ENCODE peak calls at places on chromosomes 3 and 15, in nine cellular contexts. M is tibial nerve, A is kidney, O is A549, Z is vagina, P is uterus, L is esophagus squamous epithelium, T is astrocyte, B is heart left ventricle. F is an unnamed sample.

GRCh38 chr3:109275702-109276293 is 40.5 kb downstream of the DPPA2 start:
- DNase-seq in M (no peak), A (no peak), O (peak; percentile 64), Z (no peak), P (no peak), L (no peak), T (peak; percentile 18), B (no peak), F (no peak)

GRCh38 chr3:152047465-152047864 is 174.0 kb downstream of the SUCNR1 start:
- DNase-seq in M (no peak), A (no peak), O (no peak), Z (no peak), P (no peak), L (no peak), T (peak; percentile 53), B (no peak), F (no peak)

GRCh38 chr15:57251308-57251707 is 125.0 kb upstream of the CGNL1 start:
- DNase-seq in M (no peak), A (no peak), O (no peak), Z (no peak), P (no peak), L (no peak), T (peak; percentile 43), B (no peak), F (no peak)

GRCh38 chr3:44159901-44160300 is 81.8 kb upstream of the TOPAZ1 start:
- DNase-seq in M (no peak), A (no peak), O (no peak), Z (no peak), P (no peak), L (no peak), T (no peak), B (no peak), F (no peak)

GRCh38 chr3:36648241-36649034 is 115.9 kb downstream of the DCLK3 start:
- DNase-seq in M (no peak), A (no peak), O (peak; percentile 76), Z (no peak), P (no peak), L (no peak), T (peak; percentile 97), B (no peak), F (no peak)

GRCh38 chr3:157369712-157370447 is 66.8 kb upstream of the PTX3 start:
- DNase-seq in M (no peak), A (no peak), O (peak; percentile 26), Z (no peak), P (no peak), L (no peak), T (no peak), B (no peak), F (no peak)

GRCh38 chr3:160195106-160195505 is 30.1 kb upstream of the C3orf80 start:
- DNase-seq in M (no peak), A (no peak), O (no peak), Z (no peak), P (no peak), L (no peak), T (no peak), B (no peak), F (no peak)

GRCh38 chr3:52406791-52407510 is 38.0 kb downstream of the SEMA3G start:
- DNase-seq in M (no peak), A (peak; percentile 63), O (no peak), Z (no peak), P (no peak), L (no peak), T (no peak), B (no peak), F (no peak)

GRCh38 chr3:160006282-160007163 is 17.9 kb downstream of the IL12A start:
- DNase-seq in M (no peak), A (no peak), O (peak; percentile 77), Z (no peak), P (peak; percentile 37), L (no peak), T (peak; percentile 39), B (peak; percentile 38), F (no peak)

GRCh38 chr15:36757189-36757814 is 177.9 kb downstream of the CDIN1 start:
- DNase-seq in M (no peak), A (no peak), O (no peak), Z (no peak), P (no peak), L (no peak), T (peak; percentile 70), B (no peak), F (no peak)

GRCh38 chr3:197711973-197712707 is 24.6 kb downstream of the RUBCN start:
- DNase-seq in M (peak; percentile 73), A (peak; percentile 93), O (peak; percentile 94), Z (peak; percentile 92), P (peak; percentile 94), L (peak; percentile 48), T (peak; percentile 96), B (peak; percentile 89), F (peak; percentile 90)

GRCh38 chr15:38440353-38441129 is 13.4 kb upstream of the FAM98B start:
- DNase-seq in M (no peak), A (no peak), O (peak; percentile 57), Z (no peak), P (no peak), L (no peak), T (peak; percentile 27), B (peak; percentile 30), F (peak; percentile 22)

GRCh38 chr3:143334231-143334630 is 214.7 kb downstream of the CHST2 start:
- DNase-seq in M (no peak), A (no peak), O (no peak), Z (no peak), P (no peak), L (no peak), T (no peak), B (no peak), F (no peak)

GRCh38 chr15:53110999-53111398 is 320.9 kb upstream of the ONECUT1 start:
- DNase-seq in M (no peak), A (no peak), O (no peak), Z (no peak), P (no peak), L (no peak), T (no peak), B (no peak), F (no peak)

GRCh38 chr15:70339551-70340517 is 242.1 kb upstream of the TLE3 start:
- DNase-seq in M (no peak), A (peak; percentile 81), O (no peak), Z (peak; percentile 88), P (no peak), L (no peak), T (peak; percentile 55), B (no peak), F (no peak)

GRCh38 chr3:136291302-136291701 is 41.2 kb downstream of the PCCB start:
- DNase-seq in M (no peak), A (no peak), O (no peak), Z (no peak), P (no peak), L (no peak), T (no peak), B (no peak), F (no peak)

GRCh38 chr15:79257454-79257853 is 25.1 kb upstream of the ANKRD34C start:
- DNase-seq in M (no peak), A (no peak), O (peak; percentile 7), Z (no peak), P (no peak), L (no peak), T (no peak), B (no peak), F (no peak)

DNA sequence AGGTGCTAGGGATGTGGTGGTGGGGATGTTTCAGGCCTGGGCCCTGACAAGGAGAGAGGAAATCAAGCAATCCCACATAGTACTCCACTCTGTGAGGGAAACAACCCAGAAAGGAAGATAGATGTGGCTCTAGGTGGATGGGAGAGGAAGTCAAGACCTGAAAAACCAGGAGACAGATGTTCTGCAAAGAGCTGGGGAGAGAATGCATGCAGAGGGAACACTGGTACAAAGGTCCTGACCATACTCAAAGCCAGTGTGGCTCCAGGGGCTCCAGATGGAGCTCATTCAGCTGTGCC is 15.7 kb upstream of the VILL start:
- DNase-seq in M (no peak), A (no peak), O (no peak), Z (no peak), P (no peak), L (no peak), T (no peak), B (no peak), F (no peak)
- TF ChIP-seq CTCF in M (no peak), A (no peak), O (peak; percentile 27), Z (no peak), P (no peak), L (no peak), T (no peak), B (no peak), F (no peak)

GRCh38 chr15:29090617-29091466 is 178.8 kb downstream of the NSMCE3 start:
- DNase-seq in M (no peak), A (no peak), O (peak; percentile 41), Z (no peak), P (no peak), L (no peak), T (no peak), B (no peak), F (peak; percentile 46)
- H3K9me3 ChIP-seq in M (no peaks in the 10 kb centered on the region), A (no peaks in the 10 kb centered on the region), O (no peaks in the 10 kb centered on the region), Z (no peaks in the 10 kb centered on the region), P (no peaks in the 10 kb centered on the region), L (no peaks in the 10 kb centered on the region), T (no peaks in the 10 kb centered on the region), B (no peaks in the 10 kb centered on the region), F (no peaks in the 10 kb centered on the region)

GRCh38 chr3:194757629-194758028 is 71.9 kb downstream of the FAM43A start:
- DNase-seq in M (no peak), A (no peak), O (no peak), Z (no peak), P (peak; percentile 44), L (no peak), T (no peak), B (no peak), F (no peak)
- H3K27ac ChIP-seq in M (peak overlapping the region; percentile 82), A (no peak overlapping the region), O (no peak overlapping the region), Z (peak overlapping the region; percentile 34), P (peak overlapping the region; percentile 65), L (peak overlapping the region; percentile 42), T (no peak overlapping the region), B (no peak overlapping the region), F (no peak overlapping the region)

GRCh38 chr15:51735211-51735610 is 2.2 kb downstream of the LYSMD2 start:
- DNase-seq in M (no peak), A (no peak), O (no peak), Z (no peak), P (no peak), L (no peak), T (no peak), B (no peak), F (no peak)
- TF ChIP-seq CTCF in M (no peak), A (no peak), O (peak; percentile 18), Z (no peak), P (no peak), L (no peak), T (no peak), B (no peak), F (no peak)

GRCh38 chr3:191076903-191077552 is 122.0 kb upstream of the OSTN start:
- DNase-seq in M (no peak), A (no peak), O (no peak), Z (no peak), P (no peak), L (no peak), T (no peak), B (no peak), F (no peak)
- H3K9me3 ChIP-seq in M (peaks cover 6% of the 10 kb centered on the region), A (peaks cover 5% of the 10 kb centered on the region), O (no peaks in the 10 kb centered on the region), Z (no peaks in the 10 kb centered on the region), P (no peaks in the 10 kb centered on the region), L (no peaks in the 10 kb centered on the region), T (no peaks in the 10 kb centered on the region), B (peaks cover 9% of the 10 kb centered on the region), F (peaks cover 3% of the 10 kb centered on the region)

F was measured in CD4-positive, alpha-beta T cell.